ENCODE peak calls at places on chromosome 1, in six cellular contexts. P is body of pancreas, X is dorsolateral prefrontal cortex, K is fibroblast of the aortic adventitia, D is choroid plexus epithelial cell, T is psoas muscle. J is an unnamed sample.

GRCh38 chr1:237799762-237800474 is 90.8 kb downstream of the ZP4 start:
- DNase-seq in X (no peak), K (no peak), D (peak), P (peak), T (no peak), J (peak)

GRCh38 chr1:165954940-165955339 is 127.5 kb downstream of the UCK2 start:
- DNase-seq in D (peak), X (no peak), K (peak), P (no peak), T (no peak), J (no peak)

GRCh38 chr1:40462956-40463590 is 12.8 kb downstream of the ZFP69B start:
- DNase-seq in T (no peak), P (no peak), K (peak), D (peak), X (no peak), J (no peak)

GRCh38 chr1:209813902-209814301 is 8.0 kb upstream of the IRF6 start:
- DNase-seq in P (no peak), K (no peak), D (no peak), X (no peak), T (no peak), J (no peak)

GRCh38 chr1:225539069-225539468 is 111.2 kb upstream of the LBR start:
- DNase-seq in X (no peak), P (no peak), D (no peak), K (peak), T (no peak), J (no peak)

GRCh38 chr1:69263982-69264381 is 303.7 kb upstream of the LRRC7 start:
- DNase-seq in P (no peak), T (no peak), D (peak), K (no peak), X (no peak), J (no peak)

GRCh38 chr1:229669333-229669732 is 43.3 kb downstream of the URB2 start:
- DNase-seq in X (no peak), K (peak), T (no peak), D (peak), P (no peak), J (no peak)

GRCh38 chr1:211493865-211494653 is 2.1 kb upstream of the RD3 start:
- DNase-seq in T (no peak), P (no peak), D (no peak), X (no peak), K (no peak), J (no peak)

GRCh38 chr1:235075121-235075954 is 53.3 kb downstream of the TOMM20 start:
- DNase-seq in T (peak), P (peak), D (peak), K (peak), X (no peak), J (no peak)

GRCh38 chr1:203036135-203036534 is 9.8 kb downstream of the PPFIA4 start:
- DNase-seq in P (no peak), T (no peak), D (no peak), X (no peak), K (no peak), J (no peak)

GRCh38 chr1:116910379-116911165 is 856 bp downstream of the PTGFRN start:
- DNase-seq in T (peak), P (peak), D (no peak), K (peak), X (no peak), J (no peak)

GRCh38 chr1:97384294-97384952 is 536.4 kb downstream of the DPYD start:
- DNase-seq in K (peak), X (no peak), P (no peak), D (peak), T (no peak), J (no peak)

GRCh38 chr1:204826970-204827369 is 43.7 kb upstream of the NFASC start:
- DNase-seq in X (peak), T (no peak), K (peak), P (no peak), D (no peak), J (no peak)
- TF ChIP-seq CTCF in X (peak), T (no peak), K (peak), P (no peak), D (no peak), J (peak)

DNA sequence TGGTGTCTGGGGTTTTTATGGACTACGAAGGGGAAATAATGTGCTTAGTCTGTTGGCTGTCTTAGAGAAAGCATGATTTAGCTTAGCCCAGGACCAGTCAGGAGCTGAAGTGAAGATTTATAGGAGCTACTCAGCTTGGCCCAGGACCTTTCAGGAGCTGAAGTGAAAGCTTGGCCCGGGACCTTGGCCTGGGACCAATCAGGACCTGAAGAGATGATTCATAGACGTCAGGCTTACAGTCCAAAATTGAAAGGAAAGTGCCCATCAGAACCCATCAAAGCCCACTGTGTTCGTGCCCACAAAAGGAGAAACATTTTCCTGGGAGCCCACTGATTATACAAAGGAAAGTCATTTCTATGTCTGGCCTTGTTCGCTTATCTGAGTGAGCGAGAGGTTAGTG is 35.6 kb downstream of the MSTO1 start:
- DNase-seq in K (peak), T (peak), P (no peak), D (peak), X (no peak), J (no peak)
- H3K4me3 ChIP-seq in K (peak), T (no peak), P (no peak), D (no peak), X (no peak), J (no peak)

DNA sequence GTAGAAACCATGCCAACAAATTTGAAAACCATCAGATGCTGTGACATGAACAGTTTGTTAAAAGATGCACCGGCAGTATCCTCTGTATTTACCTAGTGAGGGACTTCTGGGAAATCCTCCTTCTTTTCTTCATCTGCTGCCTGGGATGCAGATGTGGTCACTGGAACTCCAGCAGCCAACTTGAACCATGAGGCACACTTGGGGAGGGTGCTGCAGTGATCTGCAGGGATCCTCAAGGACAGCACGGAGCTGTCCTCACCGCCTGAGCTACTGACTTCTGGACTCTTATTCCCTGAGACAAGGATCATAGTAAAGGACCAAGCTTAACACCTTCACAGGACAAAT is 19.5 kb upstream of the NID1 start:
- DNase-seq in X (no peak), D (no peak), P (no peak), K (no peak), T (no peak), J (no peak)
- TF ChIP-seq CTCF in X (no peak), D (no peak), P (no peak), K (no peak), T (no peak), J (no peak)

DNA sequence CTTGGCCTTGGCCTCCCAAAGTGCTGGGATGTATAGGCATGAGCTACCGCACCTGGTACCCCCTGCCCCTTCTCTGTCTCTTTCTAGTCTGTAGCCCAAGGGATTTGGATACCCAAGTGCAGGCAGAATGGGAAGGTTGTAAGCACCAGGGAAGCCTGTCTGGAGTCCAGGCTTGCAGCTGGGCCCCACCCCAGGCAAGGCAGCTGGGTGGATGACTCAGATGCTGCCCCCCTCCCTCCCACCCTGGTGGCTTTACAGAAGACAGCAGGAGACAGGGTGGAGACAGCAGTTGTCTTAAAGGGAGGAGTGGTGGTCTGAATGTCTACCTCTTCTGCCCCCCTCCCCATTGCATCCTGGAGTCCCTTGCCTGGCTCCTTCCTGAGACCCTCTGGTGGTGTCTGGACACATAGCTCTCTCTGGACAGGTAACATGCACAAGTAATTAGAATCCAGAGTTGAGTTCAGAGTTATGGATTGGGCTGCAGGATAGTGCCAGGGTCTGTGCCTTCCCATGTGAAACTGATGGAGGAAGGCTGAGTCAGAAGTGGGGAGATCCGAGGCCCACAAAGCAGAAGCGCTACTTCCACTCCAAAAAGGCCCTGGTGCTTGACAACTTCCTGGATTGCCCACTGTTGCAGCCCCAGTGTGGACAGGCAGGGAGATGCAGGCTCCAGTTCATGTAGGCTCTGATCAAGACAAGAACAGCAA is 5.1 kb downstream of the LMNA start:
- DNase-seq in K (peak), P (no peak), D (peak), T (peak), X (peak), J (no peak)
- H3K4me3 ChIP-seq in K (peak), P (no peak), D (no peak), T (peak), X (no peak), J (peak)

GRCh38 chr1:154145986-154146385 is 8.9 kb downstream of the NUP210L start:
- DNase-seq in P (no peak), T (no peak), D (no peak), K (no peak), X (no peak), J (no peak)
- TF ChIP-seq CTCF in P (no peak), T (peak), D (peak), K (peak), X (peak), J (peak)

GRCh38 chr1:175390522-175391247 is 198.1 kb upstream of the KIAA0040 start:
- DNase-seq in P (no peak), T (no peak), X (no peak), D (no peak), K (no peak), J (no peak)
- H3K4me3 ChIP-seq in P (no peak), T (no peak), X (no peak), D (no peak), K (no peak), J (no peak)

GRCh38 chr1:48228156-48228555 is 5.6 kb downstream of the SLC5A9 start:
- DNase-seq in X (no peak), D (peak), K (no peak), T (no peak), P (no peak), J (no peak)
- TF ChIP-seq CTCF in X (no peak), D (peak), K (no peak), T (no peak), P (no peak), J (peak)

GRCh38 chr1:185693654-185694053 is 40.5 kb upstream of the HMCN1 start:
- DNase-seq in K (no peak), P (no peak), T (no peak), D (no peak), X (no peak), J (no peak)
- H3K4me3 ChIP-seq in K (no peak), P (no peak), T (peak), D (peak), X (no peak), J (no peak)

GRCh38 chr1:161439280-161440232 is 65.7 kb upstream of the FCGR2A start:
- DNase-seq in P (peak), T (no peak), D (peak), K (peak), X (no peak), J (no peak)

GRCh38 chr1:161440312-161440894 is 64.9 kb upstream of the FCGR2A start:
- DNase-seq in D (peak), P (peak), T (peak), K (peak), X (peak), J (no peak)
- TF ChIP-seq CTCF in D (peak), P (peak), T (peak), K (peak), X (peak), J (peak)

J was measured in epithelial cell of proximal tubule.